ENCODE peak calls at places on chromosome 4, in four cellular contexts. One of them, this sample, is unnamed.

GRCh38 chr4:17552427-17552826 is 24.6 kb upstream of the LAP3 start:
- DNase-seq in GM23338: no peak
- DNase-seq in HCT116: no peak
- DNase-seq in SK-N-SH: peak
- DNase-seq in this sample: no peak

GRCh38 chr4:160319221-160319867 is 1216.5 kb downstream of the RAPGEF2 start:
- DNase-seq in GM23338: no peak
- DNase-seq in HCT116: peak
- DNase-seq in SK-N-SH: no peak
- DNase-seq in this sample: no peak

GRCh38 chr4:45155081-45155777 is 428.9 kb upstream of the GNPDA2 start:
- DNase-seq in GM23338: no peak
- DNase-seq in HCT116: no peak
- DNase-seq in SK-N-SH: no peak
- DNase-seq in this sample: no peak

GRCh38 chr4:145289403-145290076 is 109.2 kb upstream of the OTUD4 start:
- DNase-seq in GM23338: no peak
- DNase-seq in HCT116: no peak
- DNase-seq in SK-N-SH: no peak
- DNase-seq in this sample: no peak

GRCh38 chr4:145041378-145041777 is 56.6 kb downstream of the ANAPC10 start:
- DNase-seq in GM23338: no peak
- DNase-seq in HCT116: no peak
- DNase-seq in SK-N-SH: no peak
- DNase-seq in this sample: no peak

GRCh38 chr4:136319789-136320470 is 1212.4 kb downstream of the PCDH18 start:
- DNase-seq in GM23338: no peak
- DNase-seq in HCT116: peak
- DNase-seq in SK-N-SH: no peak
- DNase-seq in this sample: no peak

GRCh38 chr4:94131212-94131611 is 76.5 kb upstream of the SMARCAD1 start:
- DNase-seq in GM23338: no peak
- DNase-seq in HCT116: no peak
- DNase-seq in SK-N-SH: peak
- DNase-seq in this sample: no peak

GRCh38 chr4:183557611-183558010 is 52.8 kb downstream of the ING2 start:
- DNase-seq in GM23338: no peak
- DNase-seq in HCT116: no peak
- DNase-seq in SK-N-SH: no peak
- DNase-seq in this sample: no peak

GRCh38 chr4:42302348-42302747 is 94.9 kb upstream of the SHISA3 start:
- DNase-seq in GM23338: peak
- DNase-seq in HCT116: peak
- DNase-seq in SK-N-SH: peak
- DNase-seq in this sample: no peak

GRCh38 chr4:127214001-127214400 is 418.8 kb upstream of the INTU start:
- DNase-seq in GM23338: no peak
- DNase-seq in HCT116: no peak
- DNase-seq in SK-N-SH: no peak
- DNase-seq in this sample: no peak

GRCh38 chr4:147101678-147102077 is 156.0 kb upstream of the TTC29 start:
- DNase-seq in GM23338: no peak
- DNase-seq in HCT116: no peak
- DNase-seq in SK-N-SH: no peak
- DNase-seq in this sample: no peak

GRCh38 chr4:85603437-85604336 is 128.7 kb downstream of the ARHGAP24 start:
- DNase-seq in GM23338: no peak
- DNase-seq in HCT116: no peak
- DNase-seq in SK-N-SH: peak
- DNase-seq in this sample: no peak

GRCh38 chr4:41873380-41874295 is 61.6 kb upstream of the TMEM33 start:
- DNase-seq in GM23338: peak
- DNase-seq in HCT116: no peak
- DNase-seq in SK-N-SH: peak
- DNase-seq in this sample: no peak

GRCh38 chr4:64539234-64539849 is 130.1 kb upstream of the TECRL start:
- DNase-seq in GM23338: peak
- DNase-seq in HCT116: peak
- DNase-seq in SK-N-SH: peak
- DNase-seq in this sample: peak

GRCh38 chr4:96912731-96913130 is 1072.8 kb downstream of the PDHA2 start:
- DNase-seq in GM23338: no peak
- DNase-seq in HCT116: no peak
- DNase-seq in SK-N-SH: no peak
- DNase-seq in this sample: no peak

GRCh38 chr4:113384600-113384999 is 335.1 kb downstream of the ANK2 start:
- DNase-seq in GM23338: no peak
- DNase-seq in HCT116: peak
- DNase-seq in SK-N-SH: no peak
- DNase-seq in this sample: no peak

GRCh38 chr4:147994491-147995385 is 262.9 kb downstream of the ARHGAP10 start:
- DNase-seq in GM23338: no peak
- DNase-seq in HCT116: no peak
- DNase-seq in SK-N-SH: no peak
- DNase-seq in this sample: no peak

GRCh38 chr4:52861171-52861873 is 795 bp upstream of the RASL11B start:
- DNase-seq in GM23338: peak
- DNase-seq in HCT116: no peak
- DNase-seq in SK-N-SH: no peak
- DNase-seq in this sample: no peak

GRCh38 chr4:8904666-8905065 is 33.0 kb upstream of the HMX1 start:
- DNase-seq in GM23338: no peak
- DNase-seq in HCT116: no peak
- DNase-seq in SK-N-SH: no peak
- DNase-seq in this sample: no peak

GRCh38 chr4:77095101-77095826 is 19.5 kb upstream of the CCNI start:
- DNase-seq in GM23338: peak
- DNase-seq in HCT116: peak
- DNase-seq in SK-N-SH: peak
- DNase-seq in this sample: peak

GRCh38 chr4:181662383-181662782 is 580.8 kb upstream of the TENM3 start:
- DNase-seq in GM23338: no peak
- DNase-seq in HCT116: no peak
- DNase-seq in SK-N-SH: no peak
- DNase-seq in this sample: no peak

GRCh38 chr4:150342945-150343344 is 239.0 kb upstream of the MAB21L2 start:
- DNase-seq in GM23338: peak
- DNase-seq in HCT116: no peak
- DNase-seq in SK-N-SH: no peak
- DNase-seq in this sample: no peak

GRCh38 chr4:106541253-106541652 is 172.7 kb upstream of the GIMD1 start:
- DNase-seq in GM23338: no peak
- DNase-seq in HCT116: no peak
- DNase-seq in SK-N-SH: no peak
- DNase-seq in this sample: no peak

GRCh38 chr4:83473966-83474365 is 10.9 kb downstream of the ABRAXAS1 start:
- DNase-seq in GM23338: no peak
- DNase-seq in HCT116: no peak
- DNase-seq in SK-N-SH: no peak
- DNase-seq in this sample: no peak
- TF ChIP-seq REST in GM23338: no peak
- TF ChIP-seq REST in HCT116: no peak
- TF ChIP-seq REST in SK-N-SH: no peak
- TF ChIP-seq REST in this sample: no peak

DNA sequence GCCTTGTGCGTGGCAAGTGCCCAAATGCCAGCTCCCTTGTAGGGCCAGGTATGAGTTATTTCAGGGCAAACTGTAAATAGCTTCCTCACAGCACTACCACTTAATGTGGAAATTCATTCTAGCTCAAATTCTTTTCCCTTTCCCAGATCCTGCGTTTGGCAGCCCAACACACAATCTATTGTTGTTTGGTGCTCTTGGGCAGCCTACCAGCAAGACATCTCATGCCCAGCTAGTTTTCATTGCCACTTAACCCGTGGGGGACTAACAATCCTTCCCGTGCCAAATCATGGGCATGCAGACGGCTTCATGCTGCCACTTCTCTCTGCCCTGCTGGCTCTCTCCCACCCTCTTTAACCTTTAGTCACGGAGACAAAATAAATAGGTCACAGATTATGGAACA is 454.2 kb downstream of the GRIA2 start:
- DNase-seq in GM23338: no peak
- DNase-seq in HCT116: no peak
- DNase-seq in SK-N-SH: no peak
- DNase-seq in this sample: no peak
- TF ChIP-seq POLR2AphosphoS5 in GM23338: no peak
- TF ChIP-seq POLR2AphosphoS5 in HCT116: no peak
- TF ChIP-seq POLR2AphosphoS5 in SK-N-SH: no peak
- TF ChIP-seq POLR2AphosphoS5 in this sample: no peak

GRCh38 chr4:3788366-3788660 is 22.1 kb downstream of the ADRA2C start:
- DNase-seq in GM23338: no peak
- DNase-seq in HCT116: no peak
- DNase-seq in SK-N-SH: no peak
- DNase-seq in this sample: no peak

GRCh38 chr4:3785292-3785565 is 19.0 kb downstream of the ADRA2C start:
- DNase-seq in GM23338: no peak
- DNase-seq in HCT116: no peak
- DNase-seq in SK-N-SH: no peak
- DNase-seq in this sample: no peak

GRCh38 chr4:3787489-3788365 is 21.5 kb downstream of the ADRA2C start:
- DNase-seq in GM23338: no peak
- DNase-seq in HCT116: no peak
- DNase-seq in SK-N-SH: no peak
- DNase-seq in this sample: no peak

GRCh38 chr4:3784469-3785291 is 18.5 kb downstream of the ADRA2C start:
- DNase-seq in GM23338: no peak
- DNase-seq in HCT116: no peak
- DNase-seq in SK-N-SH: no peak
- DNase-seq in this sample: no peak

DNA sequence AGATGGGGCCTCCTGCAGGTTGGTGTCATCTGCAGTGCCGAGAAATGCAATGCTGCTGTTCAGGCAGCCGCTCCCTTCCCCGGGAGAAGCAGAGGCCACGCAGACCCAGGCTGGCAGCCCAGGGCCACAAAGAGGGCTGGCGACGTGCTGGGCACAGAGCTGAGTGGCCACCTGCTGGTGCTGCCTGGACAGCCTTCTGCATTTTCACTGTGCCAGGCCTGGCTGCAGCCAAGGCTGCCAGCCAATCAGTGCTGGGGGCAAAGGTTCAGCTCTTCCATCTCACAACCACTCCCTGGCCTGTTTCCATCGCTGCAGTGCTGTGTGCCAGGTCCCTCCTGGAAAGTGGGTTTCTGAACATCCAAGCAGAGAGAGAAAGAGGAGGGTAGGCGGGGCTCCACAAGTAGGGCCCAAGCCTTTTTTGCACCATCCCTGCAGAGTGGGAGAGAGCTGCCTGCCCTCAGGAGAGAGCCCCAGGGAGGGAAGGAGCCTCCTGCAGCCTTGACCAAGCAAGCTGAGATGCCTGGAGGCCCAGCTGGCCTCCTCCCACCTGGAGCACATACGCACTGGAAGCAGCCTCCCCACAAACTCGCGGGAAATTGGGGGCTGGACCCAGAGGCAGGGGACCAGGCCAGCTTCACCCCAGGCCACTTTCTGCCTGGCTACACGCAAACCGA is 20.1 kb downstream of the ADRA2C start:
- DNase-seq in GM23338: no peak
- DNase-seq in HCT116: no peak
- DNase-seq in SK-N-SH: peak
- DNase-seq in this sample: no peak
- TF ChIP-seq REST in GM23338: no peak
- TF ChIP-seq REST in HCT116: no peak
- TF ChIP-seq REST in SK-N-SH: no peak
- TF ChIP-seq REST in this sample: no peak

GRCh38 chr4:110449947-110450346 is 26.0 kb upstream of the ENPEP start:
- DNase-seq in GM23338: no peak
- DNase-seq in HCT116: no peak
- DNase-seq in SK-N-SH: no peak
- DNase-seq in this sample: no peak

GRCh38 chr4:110454456-110454855 is 21.5 kb upstream of the ENPEP start:
- DNase-seq in GM23338: no peak
- DNase-seq in HCT116: no peak
- DNase-seq in SK-N-SH: no peak
- DNase-seq in this sample: no peak

GRCh38 chr4:110452546-110452945 is 23.4 kb upstream of the ENPEP start:
- DNase-seq in GM23338: peak
- DNase-seq in HCT116: no peak
- DNase-seq in SK-N-SH: no peak
- DNase-seq in this sample: no peak
- TF ChIP-seq POLR2AphosphoS5 in GM23338: no peak
- TF ChIP-seq POLR2AphosphoS5 in HCT116: no peak
- TF ChIP-seq POLR2AphosphoS5 in SK-N-SH: no peak
- TF ChIP-seq POLR2AphosphoS5 in this sample: no peak

GRCh38 chr4:184962125-184962638 is 56.1 kb upstream of the HELT start:
- DNase-seq in GM23338: no peak
- DNase-seq in HCT116: no peak
- DNase-seq in SK-N-SH: no peak
- DNase-seq in this sample: no peak

GRCh38 chr4:184961693-184962092 is 56.6 kb upstream of the HELT start:
- DNase-seq in GM23338: peak
- DNase-seq in HCT116: no peak
- DNase-seq in SK-N-SH: no peak
- DNase-seq in this sample: no peak

GRCh38 chr4:184959786-184960185 is 58.5 kb upstream of the HELT start:
- DNase-seq in GM23338: no peak
- DNase-seq in HCT116: no peak
- DNase-seq in SK-N-SH: no peak
- DNase-seq in this sample: no peak

GRCh38 chr4:184959309-184959708 is 59.0 kb upstream of the HELT start:
- DNase-seq in GM23338: no peak
- DNase-seq in HCT116: no peak
- DNase-seq in SK-N-SH: no peak
- DNase-seq in this sample: no peak

GRCh38 chr4:184960505-184960971 is 57.8 kb upstream of the HELT start:
- DNase-seq in GM23338: no peak
- DNase-seq in HCT116: no peak
- DNase-seq in SK-N-SH: no peak
- DNase-seq in this sample: no peak
- TF ChIP-seq REST in GM23338: no peak
- TF ChIP-seq REST in HCT116: no peak
- TF ChIP-seq REST in SK-N-SH: no peak
- TF ChIP-seq REST in this sample: no peak

This sample was measured in HL-60.